ENCODE peak calls at places on chromosomes 12 and 14, in nine cellular contexts. L is activated naive CD8-positive, alpha-beta T cell treated with anti-CD3 and anti-CD28 coated beads, Interleukin-2, amount 50 U/mL, for 24 hours; F is RKO; Q is WTC11; J is RPMI8226; U is stimulated activated CD8-positive, alpha-beta memory T cell treated with anti-CD3 and anti-CD28 coated beads, Interleukin-4, amount 100 ng/mL, for 4 hours; E is NCI-H774; R is NCI-H345; V is A172. M is an unnamed sample.

GRCh38 chr14:24362241-24362960 is 5.6 kb upstream of the NFATC4 start:
- DNase-seq in L (no peak), F (no peak), Q (no peak), J (no peak), U (no peak), E (no peak), R (no peak), V (no peak), M (no peak)

GRCh38 chr12:54388214-54389138 is 3.9 kb upstream of the ZNF385A start:
- DNase-seq in L (no peak), F (no peak), Q (no peak), J (no peak), U (no peak), E (no peak), R (no peak), V (no peak), M (no peak)

GRCh38 chr14:53621433-53621832 is 335.2 kb downstream of the BMP4 start:
- DNase-seq in L (no peak), F (no peak), Q (no peak), J (no peak), U (no peak), E (no peak), R (no peak), V (no peak), M (peak)

GRCh38 chr12:121295123-121295745 is 1.3 kb downstream of the CAMKK2 start:
- DNase-seq in L (peak), F (peak), Q (no peak), J (peak), U (no peak), E (no peak), R (peak), V (no peak), M (peak)

GRCh38 chr12:128914908-128915563 is 61.8 kb downstream of the GLT1D1 start:
- DNase-seq in L (peak), F (no peak), Q (no peak), J (peak), U (no peak), E (no peak), R (no peak), V (no peak), M (peak)

GRCh38 chr12:19018302-19018980 is 111.1 kb upstream of the PLEKHA5 start:
- DNase-seq in L (no peak), F (no peak), Q (no peak), J (no peak), U (no peak), E (no peak), R (no peak), V (peak), M (no peak)

GRCh38 chr14:34203271-34203722 is 252.4 kb upstream of the EGLN3 start:
- DNase-seq in L (no peak), F (no peak), Q (no peak), J (no peak), U (no peak), E (no peak), R (no peak), V (no peak), M (no peak)

GRCh38 chr12:46174061-46174662 is 94.7 kb downstream of the SLC38A1 start:
- DNase-seq in L (no peak), F (no peak), Q (no peak), J (no peak), U (no peak), E (no peak), R (no peak), V (no peak), M (peak)

GRCh38 chr12:15535287-15535895 is 213.1 kb downstream of the PTPRO start:
- DNase-seq in L (no peak), F (no peak), Q (no peak), J (no peak), U (no peak), E (no peak), R (no peak), V (no peak), M (no peak)

GRCh38 chr12:113146999-113147398 is 2.5 kb upstream of the CFAP73 start:
- DNase-seq in L (no peak), F (no peak), Q (no peak), J (no peak), U (no peak), E (no peak), R (no peak), V (no peak), M (no peak)

GRCh38 chr12:46562625-46563228 is 190.2 kb upstream of the SLC38A2 start:
- DNase-seq in L (no peak), F (peak), Q (no peak), J (no peak), U (no peak), E (peak), R (peak), V (peak), M (no peak)

GRCh38 chr12:59370933-59371332 is 224.9 kb upstream of the SLC16A7 start:
- DNase-seq in L (no peak), F (no peak), Q (no peak), J (no peak), U (no peak), E (no peak), R (no peak), V (no peak), M (no peak)

GRCh38 chr14:74737753-74738325 is 24.9 kb downstream of the FCF1 start:
- DNase-seq in L (no peak), F (peak), Q (no peak), J (no peak), U (no peak), E (no peak), R (no peak), V (no peak), M (no peak)

GRCh38 chr12:109139360-109139759 is 23.0 kb downstream of the ACACB start:
- DNase-seq in L (no peak), F (no peak), Q (no peak), J (no peak), U (no peak), E (no peak), R (no peak), V (no peak), M (no peak)

GRCh38 chr12:3380200-3381020 is 110.6 kb upstream of the PRMT8 start:
- DNase-seq in L (no peak), F (no peak), Q (no peak), J (no peak), U (no peak), E (no peak), R (no peak), V (no peak), M (no peak)

GRCh38 chr14:104563742-104564615 is 15.6 kb upstream of the C14orf180 start:
- DNase-seq in L (peak), F (peak), Q (peak), J (peak), U (peak), E (peak), R (peak), V (peak), M (peak)

GRCh38 chr12:65387396-65387795 is 108.9 kb downstream of the MSRB3 start:
- DNase-seq in L (no peak), F (no peak), Q (no peak), J (no peak), U (no peak), E (no peak), R (no peak), V (no peak), M (no peak)

GRCh38 chr12:10982244-10982643 is 4.5 kb downstream of the TAS2R50 start:
- DNase-seq in L (no peak), F (no peak), Q (no peak), J (no peak), U (no peak), E (no peak), R (no peak), V (no peak), M (no peak)

GRCh38 chr12:52277486-52278245 is 3.2 kb downstream of the KRT86 start:
- DNase-seq in L (no peak), F (no peak), Q (no peak), J (peak), U (no peak), E (peak), R (no peak), V (no peak), M (no peak)

GRCh38 chr14:49550284-49551184 is 35.6 kb downstream of the RPS29 start:
- DNase-seq in L (no peak), F (peak), Q (no peak), J (no peak), U (no peak), E (no peak), R (peak), V (no peak), M (no peak)

GRCh38 chr12:2250797-2251196 is 198.0 kb downstream of the CACNA1C start:
- DNase-seq in L (no peak), F (no peak), Q (no peak), J (no peak), U (no peak), E (no peak), R (no peak), V (no peak), M (no peak)

GRCh38 chr12:52587563-52587962 is 13.7 kb downstream of the KRT72 start:
- DNase-seq in L (no peak), F (no peak), Q (peak), J (peak), U (no peak), E (no peak), R (no peak), V (no peak), M (no peak)

GRCh38 chr12:27081668-27082091 is 698 bp downstream of the C12orf71 start:
- DNase-seq in L (no peak), F (no peak), Q (peak), J (no peak), U (no peak), E (no peak), R (no peak), V (peak), M (no peak)

GRCh38 chr12:19129486-19130223 is at the start of gene PLEKHA5:
- DNase-seq in L (peak), F (peak), Q (peak), J (peak), U (no peak), E (peak), R (peak), V (peak), M (peak)

GRCh38 chr12:7411343-7411742 is 32.6 kb downstream of the CD163L1 start:
- DNase-seq in L (no peak), F (no peak), Q (no peak), J (peak), U (no peak), E (no peak), R (no peak), V (no peak), M (no peak)

GRCh38 chr14:69612759-69613145 is 1.4 kb downstream of the SUSD6 start:
- DNase-seq in L (no peak), F (peak), Q (no peak), J (peak), U (no peak), E (no peak), R (no peak), V (no peak), M (no peak)

GRCh38 chr12:31122481-31122880 is 48.8 kb downstream of the DDX11 start:
- DNase-seq in L (no peak), F (no peak), Q (no peak), J (no peak), U (no peak), E (no peak), R (no peak), V (no peak), M (no peak)

GRCh38 chr12:116864371-116865160 is 16.7 kb downstream of the HRK start:
- DNase-seq in L (no peak), F (no peak), Q (no peak), J (no peak), U (no peak), E (no peak), R (no peak), V (peak), M (no peak)

GRCh38 chr12:19507823-19508222 is 68.5 kb downstream of the AEBP2 start:
- DNase-seq in L (no peak), F (no peak), Q (no peak), J (no peak), U (no peak), E (no peak), R (no peak), V (no peak), M (no peak)

GRCh38 chr12:1933342-1933992 is 15.0 kb upstream of the CACNA2D4 start:
- DNase-seq in L (no peak), F (no peak), Q (no peak), J (no peak), U (no peak), E (no peak), R (no peak), V (no peak), M (peak)

GRCh38 chr14:89807905-89808304 is 146.6 kb downstream of the EFCAB11 start:
- DNase-seq in L (no peak), F (no peak), Q (no peak), J (no peak), U (no peak), E (no peak), R (no peak), V (no peak), M (no peak)

GRCh38 chr12:74043343-74043742 is 494.3 kb upstream of the ATXN7L3B start:
- DNase-seq in L (no peak), F (peak), Q (no peak), J (no peak), U (no peak), E (no peak), R (no peak), V (peak), M (no peak)

GRCh38 chr14:33849455-33849801 is 101.4 kb downstream of the EGLN3 start:
- DNase-seq in L (no peak), F (no peak), Q (no peak), J (no peak), U (no peak), E (no peak), R (no peak), V (no peak), M (no peak)

GRCh38 chr14:86625637-86626036 is 1095.7 kb downstream of the FLRT2 start:
- DNase-seq in L (no peak), F (no peak), Q (no peak), J (no peak), U (no peak), E (no peak), R (no peak), V (no peak), M (no peak)

GRCh38 chr12:105020241-105020962 is 34.3 kb downstream of the NOPCHAP1 start:
- DNase-seq in L (no peak), F (no peak), Q (no peak), J (no peak), U (no peak), E (peak), R (no peak), V (no peak), M (no peak)

M was measured in GM12865.